ENCODE peak calls at places on chromosome 9, in four cellular contexts. One of them, this sample, is unnamed.

GRCh38 chr9:27491164-27491563 is 32.9 kb upstream of the IFNK start:
- DNase-seq in right cardiac atrium: no peak
- DNase-seq in MV-4-11: peak; percentile 92
- DNase-seq in WTC11: no peak
- DNase-seq in this sample: no peak

GRCh38 chr9:78396087-78396486 is 99.2 kb downstream of the PSAT1 start:
- DNase-seq in right cardiac atrium: no peak
- DNase-seq in MV-4-11: no peak
- DNase-seq in WTC11: no peak
- DNase-seq in this sample: no peak

GRCh38 chr9:14441976-14442651 is 128.2 kb upstream of the NFIB start:
- DNase-seq in right cardiac atrium: no peak
- DNase-seq in MV-4-11: no peak
- DNase-seq in WTC11: peak; percentile 65
- DNase-seq in this sample: peak; percentile 38

GRCh38 chr9:99565203-99565602 is 256.5 kb upstream of the NR4A3 start:
- DNase-seq in right cardiac atrium: peak; percentile 81
- DNase-seq in MV-4-11: no peak
- DNase-seq in WTC11: no peak
- DNase-seq in this sample: no peak

GRCh38 chr9:110130791-110131416 is 77.1 kb downstream of the C9orf152 start:
- DNase-seq in right cardiac atrium: no peak
- DNase-seq in MV-4-11: no peak
- DNase-seq in WTC11: no peak
- DNase-seq in this sample: no peak

GRCh38 chr9:101408374-101409078 is 9.9 kb downstream of the ZNF189 start:
- DNase-seq in right cardiac atrium: no peak
- DNase-seq in MV-4-11: no peak
- DNase-seq in WTC11: no peak
- DNase-seq in this sample: no peak

GRCh38 chr9:99023831-99024230 is 80.1 kb downstream of the COL15A1 start:
- DNase-seq in right cardiac atrium: peak; percentile 87
- DNase-seq in MV-4-11: no peak
- DNase-seq in WTC11: no peak
- DNase-seq in this sample: peak; percentile 46

GRCh38 chr9:131266301-131267229 is 9.7 kb downstream of the FAM78A start:
- DNase-seq in right cardiac atrium: no peak
- DNase-seq in MV-4-11: no peak
- DNase-seq in WTC11: no peak
- DNase-seq in this sample: no peak

GRCh38 chr9:134399435-134400056 is 73.3 kb downstream of the RXRA start:
- DNase-seq in right cardiac atrium: no peak
- DNase-seq in MV-4-11: peak; percentile 49
- DNase-seq in WTC11: no peak
- DNase-seq in this sample: peak; percentile 69

GRCh38 chr9:68969538-68969937 is 44.4 kb downstream of the PRKACG start:
- DNase-seq in right cardiac atrium: no peak
- DNase-seq in MV-4-11: no peak
- DNase-seq in WTC11: no peak
- DNase-seq in this sample: no peak

GRCh38 chr9:93612796-93613154 is 36.4 kb downstream of the PHF2 start:
- DNase-seq in right cardiac atrium: no peak
- DNase-seq in MV-4-11: peak; percentile 24
- DNase-seq in WTC11: no peak
- DNase-seq in this sample: no peak

GRCh38 chr9:136791466-136792276 is 527 bp downstream of the TMEM141 start:
- DNase-seq in right cardiac atrium: no peak
- DNase-seq in MV-4-11: peak; percentile 53
- DNase-seq in WTC11: peak; percentile 90
- DNase-seq in this sample: peak; percentile 76

GRCh38 chr9:23220171-23220570 is 605.9 kb downstream of the ELAVL2 start:
- DNase-seq in right cardiac atrium: no peak
- DNase-seq in MV-4-11: no peak
- DNase-seq in WTC11: no peak
- DNase-seq in this sample: no peak

GRCh38 chr9:7237473-7238243 is 479.9 kb downstream of the KDM4C start:
- DNase-seq in right cardiac atrium: no peak
- DNase-seq in MV-4-11: no peak
- DNase-seq in WTC11: no peak
- DNase-seq in this sample: no peak

GRCh38 chr9:96604005-96604320 is 15.7 kb downstream of the CDC14B start:
- DNase-seq in right cardiac atrium: peak; percentile 61
- DNase-seq in MV-4-11: no peak
- DNase-seq in WTC11: no peak
- DNase-seq in this sample: no peak

GRCh38 chr9:91994422-91994821 is 44.4 kb upstream of the ROR2 start:
- DNase-seq in right cardiac atrium: no peak
- DNase-seq in MV-4-11: no peak
- DNase-seq in WTC11: no peak
- DNase-seq in this sample: no peak

GRCh38 chr9:112890106-112891081 is at the start of gene SLC46A2:
- DNase-seq in right cardiac atrium: peak; percentile 66
- DNase-seq in MV-4-11: no peak
- DNase-seq in WTC11: peak; percentile 45
- DNase-seq in this sample: peak; percentile 67

GRCh38 chr9:25648116-25648515 is 30.1 kb downstream of the TUSC1 start:
- DNase-seq in right cardiac atrium: no peak
- DNase-seq in MV-4-11: no peak
- DNase-seq in WTC11: no peak
- DNase-seq in this sample: no peak

GRCh38 chr9:36325081-36325828 is 67.0 kb upstream of the GNE start:
- DNase-seq in right cardiac atrium: peak; percentile 80
- DNase-seq in MV-4-11: peak; percentile 70
- DNase-seq in WTC11: no peak
- DNase-seq in this sample: no peak

GRCh38 chr9:129344623-129345495 is 166.8 kb upstream of the IER5L start:
- DNase-seq in right cardiac atrium: peak; percentile 15
- DNase-seq in MV-4-11: peak; percentile 76
- DNase-seq in WTC11: no peak
- DNase-seq in this sample: no peak

GRCh38 chr9:75483636-75484035 is 395.3 kb downstream of the OSTF1 start:
- DNase-seq in right cardiac atrium: no peak
- DNase-seq in MV-4-11: no peak
- DNase-seq in WTC11: no peak
- DNase-seq in this sample: no peak

GRCh38 chr9:19369107-19369506 is 10.9 kb downstream of the RPS6 start:
- DNase-seq in right cardiac atrium: no peak
- DNase-seq in MV-4-11: no peak
- DNase-seq in WTC11: no peak
- DNase-seq in this sample: no peak

GRCh38 chr9:71769175-71770165 is 1.2 kb upstream of the CEMIP2 start:
- DNase-seq in right cardiac atrium: peak; percentile 95
- DNase-seq in MV-4-11: no peak
- DNase-seq in WTC11: peak; percentile 89
- DNase-seq in this sample: peak; percentile 79

GRCh38 chr9:128634651-128635262 is 21.9 kb downstream of the DYNC2I2 start:
- DNase-seq in right cardiac atrium: peak; percentile 58
- DNase-seq in MV-4-11: no peak
- DNase-seq in WTC11: no peak
- DNase-seq in this sample: no peak

GRCh38 chr9:124040186-124040920 is 28.8 kb downstream of the LHX2 start:
- DNase-seq in right cardiac atrium: no peak
- DNase-seq in MV-4-11: peak; percentile 2
- DNase-seq in WTC11: no peak
- DNase-seq in this sample: no peak

GRCh38 chr9:127976498-127976897 is 4.3 kb downstream of the EEIG1 start:
- DNase-seq in right cardiac atrium: no peak
- DNase-seq in MV-4-11: no peak
- DNase-seq in WTC11: no peak
- DNase-seq in this sample: no peak

GRCh38 chr9:8962084-8962483 is 1162.5 kb upstream of the DMAC1 start:
- DNase-seq in right cardiac atrium: no peak
- DNase-seq in MV-4-11: no peak
- DNase-seq in WTC11: no peak
- DNase-seq in this sample: no peak

GRCh38 chr9:97411440-97411788 is 482 bp upstream of the TDRD7 start:
- DNase-seq in right cardiac atrium: no peak
- DNase-seq in MV-4-11: no peak
- DNase-seq in WTC11: no peak
- DNase-seq in this sample: no peak